ENCODE peak calls at places on chromosome 12, in six cellular contexts. One of them, this sample, is unnamed.

GRCh38 chr12:109291531-109292341 is 17.3 kb downstream of the FOXN4 start:
- DNase-seq in OCI-LY7: no peak
- DNase-seq in HCT116: no peak
- DNase-seq in PC-3: no peak
- DNase-seq in neural progenitor cell: peak; percentile 96
- DNase-seq in H9: peak; percentile 97
- DNase-seq in this sample: peak; percentile 56

GRCh38 chr12:54300732-54301427 is at the start of gene NFE2:
- DNase-seq in PC-3: peak; percentile 79
- DNase-seq in OCI-LY7: no peak
- DNase-seq in HCT116: no peak
- DNase-seq in neural progenitor cell: peak; percentile 94
- DNase-seq in H9: peak; percentile 93
- DNase-seq in this sample: peak; percentile 83

GRCh38 chr12:130966443-130967030 is 12.8 kb downstream of the ADGRD1 start:
- DNase-seq in HCT116: no peak
- DNase-seq in neural progenitor cell: no peak
- DNase-seq in OCI-LY7: no peak
- DNase-seq in PC-3: no peak
- DNase-seq in H9: no peak
- DNase-seq in this sample: no peak

GRCh38 chr12:75658826-75659823 is 147.7 kb upstream of the KRR1 start:
- DNase-seq in H9: no peak
- DNase-seq in HCT116: peak; percentile 85
- DNase-seq in PC-3: peak; percentile 79
- DNase-seq in neural progenitor cell: no peak
- DNase-seq in OCI-LY7: no peak
- DNase-seq in this sample: peak; percentile 86

GRCh38 chr12:106118-106561 is 39.6 kb downstream of the IQSEC3 start:
- DNase-seq in HCT116: peak; percentile 7
- DNase-seq in neural progenitor cell: peak; percentile 63
- DNase-seq in H9: peak; percentile 88
- DNase-seq in PC-3: no peak
- DNase-seq in OCI-LY7: peak; percentile 94
- DNase-seq in this sample: peak; percentile 7

GRCh38 chr12:51441583-51441982 is 17.0 kb downstream of the SLC4A8 start:
- DNase-seq in PC-3: no peak
- DNase-seq in neural progenitor cell: no peak
- DNase-seq in H9: no peak
- DNase-seq in OCI-LY7: no peak
- DNase-seq in HCT116: no peak
- DNase-seq in this sample: peak; percentile 89

GRCh38 chr12:74129702-74130101 is 407.9 kb upstream of the ATXN7L3B start:
- DNase-seq in neural progenitor cell: no peak
- DNase-seq in PC-3: no peak
- DNase-seq in HCT116: no peak
- DNase-seq in OCI-LY7: no peak
- DNase-seq in H9: no peak
- DNase-seq in this sample: no peak

GRCh38 chr12:3712209-3712992 is 40.5 kb downstream of the CRACR2A start:
- DNase-seq in OCI-LY7: no peak
- DNase-seq in PC-3: no peak
- DNase-seq in neural progenitor cell: no peak
- DNase-seq in H9: no peak
- DNase-seq in HCT116: no peak
- DNase-seq in this sample: no peak

GRCh38 chr12:6547987-6548386 is 7.9 kb downstream of the IFFO1 start:
- DNase-seq in HCT116: no peak
- DNase-seq in PC-3: peak; percentile 60
- DNase-seq in neural progenitor cell: no peak
- DNase-seq in OCI-LY7: no peak
- DNase-seq in H9: peak; percentile 27
- DNase-seq in this sample: peak; percentile 87

GRCh38 chr12:104220931-104221330 is 5.4 kb downstream of the TXNRD1 start:
- DNase-seq in neural progenitor cell: no peak
- DNase-seq in HCT116: no peak
- DNase-seq in OCI-LY7: no peak
- DNase-seq in H9: no peak
- DNase-seq in PC-3: no peak
- DNase-seq in this sample: no peak

GRCh38 chr12:48000878-48001321 is 3.4 kb downstream of the COL2A1 start:
- DNase-seq in neural progenitor cell: peak; percentile 84
- DNase-seq in PC-3: peak; percentile 73
- DNase-seq in OCI-LY7: no peak
- DNase-seq in HCT116: peak; percentile 1
- DNase-seq in H9: peak; percentile 82
- DNase-seq in this sample: peak; percentile 86

GRCh38 chr12:115103884-115104883 is 420.2 kb upstream of the TBX3 start:
- DNase-seq in OCI-LY7: no peak
- DNase-seq in neural progenitor cell: no peak
- DNase-seq in HCT116: no peak
- DNase-seq in PC-3: no peak
- DNase-seq in H9: no peak
- DNase-seq in this sample: no peak

GRCh38 chr12:6110006-6110405 is 14.5 kb downstream of the VWF start:
- DNase-seq in neural progenitor cell: no peak
- DNase-seq in PC-3: peak; percentile 14
- DNase-seq in H9: no peak
- DNase-seq in HCT116: no peak
- DNase-seq in OCI-LY7: no peak
- DNase-seq in this sample: peak; percentile 4

GRCh38 chr12:26014085-26014484 is 55.6 kb downstream of the RASSF8 start:
- DNase-seq in H9: no peak
- DNase-seq in OCI-LY7: no peak
- DNase-seq in neural progenitor cell: no peak
- DNase-seq in HCT116: no peak
- DNase-seq in PC-3: no peak
- DNase-seq in this sample: peak; percentile 60

GRCh38 chr12:39620664-39621658 is 1.4 kb upstream of the ABCD2 start:
- DNase-seq in OCI-LY7: peak; percentile 49
- DNase-seq in H9: no peak
- DNase-seq in HCT116: no peak
- DNase-seq in PC-3: peak; percentile 6
- DNase-seq in neural progenitor cell: no peak
- DNase-seq in this sample: no peak

GRCh38 chr12:109797905-109798669 is 35.1 kb downstream of the TRPV4 start:
- DNase-seq in PC-3: peak; percentile 44
- DNase-seq in HCT116: no peak
- DNase-seq in neural progenitor cell: peak; percentile 30
- DNase-seq in H9: peak; percentile 73
- DNase-seq in OCI-LY7: peak; percentile 21
- DNase-seq in this sample: no peak

GRCh38 chr12:103778781-103779180 is 62.3 kb downstream of the NT5DC3 start:
- DNase-seq in OCI-LY7: no peak
- DNase-seq in neural progenitor cell: no peak
- DNase-seq in HCT116: no peak
- DNase-seq in PC-3: no peak
- DNase-seq in H9: no peak
- DNase-seq in this sample: no peak

GRCh38 chr12:90456248-90456647 is 498.7 kb downstream of the CCER1 start:
- DNase-seq in HCT116: no peak
- DNase-seq in OCI-LY7: no peak
- DNase-seq in H9: no peak
- DNase-seq in neural progenitor cell: no peak
- DNase-seq in PC-3: no peak
- DNase-seq in this sample: no peak

GRCh38 chr12:41962171-41962572 is 182.5 kb downstream of the GXYLT1 start:
- DNase-seq in PC-3: no peak
- DNase-seq in H9: no peak
- DNase-seq in OCI-LY7: no peak
- DNase-seq in HCT116: no peak
- DNase-seq in neural progenitor cell: no peak
- DNase-seq in this sample: no peak

GRCh38 chr12:57111046-57111698 is at the start of gene STAT6:
- DNase-seq in neural progenitor cell: peak; percentile 65
- DNase-seq in OCI-LY7: peak; percentile 89
- DNase-seq in PC-3: peak; percentile 59
- DNase-seq in HCT116: no peak
- DNase-seq in H9: peak; percentile 74
- DNase-seq in this sample: peak; percentile 92

GRCh38 chr12:121538699-121539061 is 42.1 kb downstream of the KDM2B start:
- DNase-seq in H9: peak; percentile 89
- DNase-seq in PC-3: peak; percentile 70
- DNase-seq in neural progenitor cell: no peak
- DNase-seq in OCI-LY7: peak; percentile 35
- DNase-seq in HCT116: peak; percentile 75
- DNase-seq in this sample: peak; percentile 17

GRCh38 chr12:120167529-120168095 is 26.9 kb downstream of the GCN1 start:
- DNase-seq in OCI-LY7: peak; percentile 34
- DNase-seq in H9: no peak
- DNase-seq in HCT116: no peak
- DNase-seq in PC-3: no peak
- DNase-seq in neural progenitor cell: no peak
- DNase-seq in this sample: peak; percentile 39

GRCh38 chr12:104505095-104505819 is 48.5 kb downstream of the CHST11 start:
- DNase-seq in PC-3: no peak
- DNase-seq in OCI-LY7: peak; percentile 71
- DNase-seq in HCT116: no peak
- DNase-seq in H9: no peak
- DNase-seq in neural progenitor cell: no peak
- DNase-seq in this sample: no peak

GRCh38 chr12:122327494-122328385 is 61.4 kb upstream of the VPS33A start:
- DNase-seq in OCI-LY7: no peak
- DNase-seq in H9: no peak
- DNase-seq in neural progenitor cell: no peak
- DNase-seq in PC-3: no peak
- DNase-seq in HCT116: no peak
- DNase-seq in this sample: no peak

GRCh38 chr12:94261119-94261518 is 112.7 kb downstream of the PLXNC1 start:
- DNase-seq in H9: peak; percentile 76
- DNase-seq in OCI-LY7: no peak
- DNase-seq in HCT116: no peak
- DNase-seq in PC-3: no peak
- DNase-seq in neural progenitor cell: peak; percentile 87
- DNase-seq in this sample: no peak
- H3K4me2 ChIP-seq in H9: peak overlapping the region; percentile 23
- H3K4me2 ChIP-seq in OCI-LY7: peak overlapping the region; percentile 90
- H3K4me2 ChIP-seq in HCT116: no peak overlapping the region
- H3K4me2 ChIP-seq in PC-3: no peak overlapping the region
- H3K4me2 ChIP-seq in neural progenitor cell: peak overlapping the region; percentile 59
- H3K4me2 ChIP-seq in this sample: no peak overlapping the region

GRCh38 chr12:107129315-107129930 is 36.1 kb upstream of the CRY1 start:
- DNase-seq in OCI-LY7: no peak
- DNase-seq in neural progenitor cell: no peak
- DNase-seq in HCT116: no peak
- DNase-seq in H9: no peak
- DNase-seq in PC-3: no peak
- DNase-seq in this sample: no peak

GRCh38 chr12:107134558-107134957 is 41.2 kb upstream of the CRY1 start:
- DNase-seq in OCI-LY7: peak; percentile 24
- DNase-seq in neural progenitor cell: peak; percentile 40
- DNase-seq in H9: peak; percentile 84
- DNase-seq in PC-3: peak; percentile 54
- DNase-seq in HCT116: peak; percentile 75
- DNase-seq in this sample: peak; percentile 8

GRCh38 chr12:107133462-107133861 is 40.1 kb upstream of the CRY1 start:
- DNase-seq in OCI-LY7: no peak
- DNase-seq in neural progenitor cell: no peak
- DNase-seq in PC-3: peak; percentile 28
- DNase-seq in H9: no peak
- DNase-seq in HCT116: no peak
- DNase-seq in this sample: no peak

GRCh38 chr12:107130830-107131760 is 37.7 kb upstream of the CRY1 start:
- DNase-seq in OCI-LY7: no peak
- DNase-seq in PC-3: no peak
- DNase-seq in H9: no peak
- DNase-seq in neural progenitor cell: no peak
- DNase-seq in HCT116: no peak
- DNase-seq in this sample: no peak

DNA sequence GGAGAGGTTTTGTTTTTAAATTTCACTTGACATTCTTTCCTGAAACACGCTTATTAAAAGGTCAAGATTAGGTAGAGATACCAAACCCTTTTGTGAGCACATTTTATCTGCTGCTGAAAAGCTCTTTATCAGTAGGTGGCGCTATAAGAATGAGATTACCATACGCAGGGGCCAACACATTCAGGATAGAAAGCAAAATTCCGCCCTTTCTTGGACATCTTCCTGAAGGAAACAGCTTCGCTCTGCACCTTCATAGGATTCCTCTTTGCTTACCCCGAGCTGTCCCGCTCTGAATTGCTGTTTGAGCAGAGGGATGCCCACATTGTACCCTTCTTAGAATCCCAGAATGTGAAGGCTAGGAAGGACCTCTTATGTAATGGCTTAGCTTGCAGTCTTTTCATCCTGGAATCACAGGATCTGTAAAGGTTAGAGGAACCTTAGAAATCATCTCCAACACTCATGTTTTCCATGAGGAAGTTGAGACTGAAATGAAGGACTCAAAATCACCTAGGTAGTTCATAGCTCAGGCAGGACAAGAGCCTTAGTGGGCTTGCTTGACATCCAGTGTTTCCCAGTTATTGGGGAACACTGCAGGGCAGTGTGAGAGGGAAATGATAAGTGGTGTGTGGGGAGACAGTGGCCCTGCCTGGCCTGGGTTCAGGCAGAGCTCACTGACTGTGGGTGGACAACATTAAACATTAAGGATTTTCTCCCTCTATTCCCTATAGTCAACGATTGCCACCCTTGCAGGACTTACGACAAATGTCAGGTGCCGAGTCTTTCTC is 38.7 kb upstream of the CRY1 start:
- DNase-seq in neural progenitor cell: peak; percentile 85
- DNase-seq in HCT116: peak; percentile 44
- DNase-seq in PC-3: peak; percentile 91
- DNase-seq in H9: peak; percentile 41
- DNase-seq in OCI-LY7: peak; percentile 46
- DNase-seq in this sample: peak; percentile 80
- H2AFZ ChIP-seq in neural progenitor cell: peak overlapping the region; percentile 100
- H2AFZ ChIP-seq in HCT116: peak overlapping the region; percentile 75
- H2AFZ ChIP-seq in PC-3: peak overlapping the region; percentile 63
- H2AFZ ChIP-seq in H9: peak overlapping the region; percentile 96
- H2AFZ ChIP-seq in OCI-LY7: no peak overlapping the region
- H2AFZ ChIP-seq in this sample: peak overlapping the region; percentile 30

GRCh38 chr12:92467886-92468285 is 234.9 kb upstream of the PLEKHG7 start:
- DNase-seq in H9: no peak
- DNase-seq in OCI-LY7: peak; percentile 59
- DNase-seq in PC-3: peak; percentile 4
- DNase-seq in neural progenitor cell: no peak
- DNase-seq in HCT116: no peak
- DNase-seq in this sample: no peak
- H3K4me2 ChIP-seq in H9: no peak overlapping the region
- H3K4me2 ChIP-seq in OCI-LY7: peak overlapping the region; percentile 91
- H3K4me2 ChIP-seq in PC-3: no peak overlapping the region
- H3K4me2 ChIP-seq in neural progenitor cell: no peak overlapping the region
- H3K4me2 ChIP-seq in HCT116: no peak overlapping the region
- H3K4me2 ChIP-seq in this sample: no peak overlapping the region

DNA sequence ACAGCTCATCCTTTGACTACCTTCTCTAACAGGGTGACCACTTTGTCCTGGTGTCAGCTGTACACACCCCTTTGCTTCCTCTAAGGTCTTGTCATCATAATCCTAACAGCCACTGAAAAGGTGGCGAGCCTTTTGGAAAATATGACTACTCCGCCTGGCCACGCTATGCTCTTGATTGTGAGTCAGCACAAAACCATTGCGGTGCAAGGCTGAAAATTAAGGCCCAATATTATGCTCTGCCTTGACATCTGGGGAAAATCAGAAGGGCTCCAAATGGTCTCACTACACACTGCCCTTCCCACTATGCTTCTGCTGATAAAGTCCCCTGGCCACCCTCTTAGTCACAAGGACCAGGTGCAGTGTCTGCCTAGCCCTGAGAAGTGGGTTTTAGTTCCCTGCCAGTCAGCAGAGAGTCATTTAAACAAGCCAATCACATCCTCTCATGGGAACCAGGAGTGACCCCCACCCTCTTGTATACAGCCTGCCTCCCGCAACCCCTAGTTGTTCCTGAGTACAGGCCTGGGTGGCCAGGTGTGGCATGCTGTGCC is 34.3 kb downstream of the FGD6 start:
- DNase-seq in HCT116: peak; percentile 92
- DNase-seq in H9: no peak
- DNase-seq in neural progenitor cell: no peak
- DNase-seq in OCI-LY7: no peak
- DNase-seq in PC-3: peak; percentile 72
- DNase-seq in this sample: peak; percentile 86
- H2AFZ ChIP-seq in HCT116: no peak overlapping the region
- H2AFZ ChIP-seq in H9: no peak overlapping the region
- H2AFZ ChIP-seq in neural progenitor cell: no peak overlapping the region
- H2AFZ ChIP-seq in OCI-LY7: no peak overlapping the region
- H2AFZ ChIP-seq in PC-3: no peak overlapping the region
- H2AFZ ChIP-seq in this sample: peak overlapping the region; percentile 41